ENCODE peak calls at places on chromosomes 1 and 21, in seven cellular contexts. One of them, this sample, is unnamed.

GRCh38 chr1:43068911-43069310 is 103.2 kb downstream of the EBNA1BP2 start:
- DNase-seq in GM12878: no peak
- DNase-seq in SK-N-SH: no peak
- DNase-seq in GM12892: no peak
- DNase-seq in H1: no peak
- DNase-seq in K562: no peak
- DNase-seq in HepG2: no peak
- DNase-seq in this sample: no peak

GRCh38 chr1:97277891-97278662 is 556.5 kb downstream of the PTBP2 start:
- DNase-seq in GM12892: no peak
- DNase-seq in K562: no peak
- DNase-seq in HepG2: no peak
- DNase-seq in SK-N-SH: no peak
- DNase-seq in GM12878: no peak
- DNase-seq in H1: no peak
- DNase-seq in this sample: no peak

GRCh38 chr1:220544901-220545303 is 17.0 kb downstream of the MARK1 start:
- DNase-seq in K562: no peak
- DNase-seq in GM12878: no peak
- DNase-seq in GM12892: no peak
- DNase-seq in HepG2: peak
- DNase-seq in H1: no peak
- DNase-seq in SK-N-SH: no peak
- DNase-seq in this sample: no peak

GRCh38 chr1:47231314-47232186 is 475 bp downstream of the TAL1 start:
- DNase-seq in GM12892: no peak
- DNase-seq in GM12878: peak
- DNase-seq in K562: peak
- DNase-seq in SK-N-SH: peak
- DNase-seq in H1: peak
- DNase-seq in HepG2: no peak
- DNase-seq in this sample: no peak

GRCh38 chr1:189803364-189803763 is 674.3 kb downstream of the BRINP3 start:
- DNase-seq in GM12878: no peak
- DNase-seq in K562: no peak
- DNase-seq in GM12892: no peak
- DNase-seq in HepG2: no peak
- DNase-seq in SK-N-SH: peak
- DNase-seq in H1: no peak
- DNase-seq in this sample: no peak

GRCh38 chr1:190320952-190321351 is 156.7 kb downstream of the BRINP3 start:
- DNase-seq in GM12892: no peak
- DNase-seq in HepG2: no peak
- DNase-seq in K562: no peak
- DNase-seq in GM12878: no peak
- DNase-seq in SK-N-SH: peak
- DNase-seq in H1: no peak
- DNase-seq in this sample: no peak

GRCh38 chr1:90719321-90720136 is 2.4 kb upstream of the BARHL2 start:
- DNase-seq in GM12878: no peak
- DNase-seq in K562: no peak
- DNase-seq in GM12892: no peak
- DNase-seq in H1: peak
- DNase-seq in SK-N-SH: no peak
- DNase-seq in HepG2: no peak
- DNase-seq in this sample: no peak

GRCh38 chr1:108801101-108801500 is 54.6 kb downstream of the STXBP3 start:
- DNase-seq in K562: no peak
- DNase-seq in H1: no peak
- DNase-seq in SK-N-SH: no peak
- DNase-seq in GM12878: no peak
- DNase-seq in HepG2: no peak
- DNase-seq in GM12892: no peak
- DNase-seq in this sample: no peak

GRCh38 chr1:219587817-219588561 is 24.9 kb downstream of the ZC3H11B start:
- DNase-seq in K562: no peak
- DNase-seq in SK-N-SH: peak
- DNase-seq in GM12892: no peak
- DNase-seq in H1: no peak
- DNase-seq in GM12878: no peak
- DNase-seq in HepG2: no peak
- DNase-seq in this sample: no peak

GRCh38 chr1:27000817-27001460 is 7.4 kb downstream of the TRNP1 start:
- DNase-seq in K562: no peak
- DNase-seq in H1: no peak
- DNase-seq in SK-N-SH: no peak
- DNase-seq in HepG2: no peak
- DNase-seq in GM12878: no peak
- DNase-seq in GM12892: no peak
- DNase-seq in this sample: no peak

GRCh38 chr1:230861970-230862595 is 6.2 kb downstream of the C1orf198 start:
- DNase-seq in GM12878: no peak
- DNase-seq in H1: no peak
- DNase-seq in GM12892: no peak
- DNase-seq in SK-N-SH: no peak
- DNase-seq in HepG2: no peak
- DNase-seq in K562: no peak
- DNase-seq in this sample: no peak

GRCh38 chr1:226608699-226609505 is 60.3 kb downstream of the STUM start:
- DNase-seq in GM12892: peak
- DNase-seq in SK-N-SH: peak
- DNase-seq in K562: peak
- DNase-seq in HepG2: peak
- DNase-seq in GM12878: no peak
- DNase-seq in H1: peak
- DNase-seq in this sample: peak

GRCh38 chr1:1181938-1182410 is 8.3 kb downstream of the TTLL10 start:
- DNase-seq in SK-N-SH: peak
- DNase-seq in GM12892: no peak
- DNase-seq in H1: peak
- DNase-seq in HepG2: no peak
- DNase-seq in GM12878: no peak
- DNase-seq in K562: no peak
- DNase-seq in this sample: no peak

GRCh38 chr1:160365325-160365724 is 1.5 kb upstream of the NHLH1 start:
- DNase-seq in HepG2: no peak
- DNase-seq in GM12878: no peak
- DNase-seq in K562: no peak
- DNase-seq in SK-N-SH: no peak
- DNase-seq in GM12892: no peak
- DNase-seq in H1: no peak
- DNase-seq in this sample: no peak

GRCh38 chr1:209390764-209391163 is 192.8 kb upstream of the CAMK1G start:
- DNase-seq in K562: no peak
- DNase-seq in SK-N-SH: no peak
- DNase-seq in HepG2: no peak
- DNase-seq in GM12892: no peak
- DNase-seq in H1: no peak
- DNase-seq in GM12878: no peak
- DNase-seq in this sample: no peak

GRCh38 chr1:106937104-106937503 is 119.4 kb upstream of the PRMT6 start:
- DNase-seq in GM12878: no peak
- DNase-seq in GM12892: no peak
- DNase-seq in K562: no peak
- DNase-seq in H1: no peak
- DNase-seq in SK-N-SH: no peak
- DNase-seq in HepG2: no peak
- DNase-seq in this sample: no peak

GRCh38 chr1:244965182-244965581 is 100.8 kb upstream of the HNRNPU start:
- DNase-seq in GM12878: no peak
- DNase-seq in H1: no peak
- DNase-seq in GM12892: no peak
- DNase-seq in HepG2: no peak
- DNase-seq in K562: no peak
- DNase-seq in SK-N-SH: no peak
- DNase-seq in this sample: no peak

GRCh38 chr1:201624741-201625646 is 86.1 kb downstream of the NAV1 start:
- DNase-seq in H1: no peak
- DNase-seq in HepG2: no peak
- DNase-seq in GM12878: no peak
- DNase-seq in GM12892: no peak
- DNase-seq in SK-N-SH: no peak
- DNase-seq in K562: no peak
- DNase-seq in this sample: no peak

GRCh38 chr1:173920868-173921267 is 3.7 kb upstream of the SERPINC1 start:
- DNase-seq in K562: no peak
- DNase-seq in SK-N-SH: no peak
- DNase-seq in H1: no peak
- DNase-seq in GM12892: no peak
- DNase-seq in HepG2: no peak
- DNase-seq in GM12878: no peak
- DNase-seq in this sample: no peak

GRCh38 chr1:245051349-245052221 is 103.2 kb upstream of the KIF26B start:
- DNase-seq in H1: peak
- DNase-seq in HepG2: no peak
- DNase-seq in GM12892: no peak
- DNase-seq in SK-N-SH: no peak
- DNase-seq in K562: peak
- DNase-seq in GM12878: no peak
- DNase-seq in this sample: no peak

GRCh38 chr1:3012511-3013291 is 8.6 kb upstream of the ACTRT2 start:
- DNase-seq in SK-N-SH: peak
- DNase-seq in GM12878: no peak
- DNase-seq in GM12892: no peak
- DNase-seq in HepG2: peak
- DNase-seq in H1: peak
- DNase-seq in K562: peak
- DNase-seq in this sample: peak

GRCh38 chr1:95276429-95276828 is 42.4 kb downstream of the RWDD3 start:
- DNase-seq in SK-N-SH: no peak
- DNase-seq in GM12878: no peak
- DNase-seq in GM12892: no peak
- DNase-seq in K562: no peak
- DNase-seq in H1: no peak
- DNase-seq in HepG2: no peak
- DNase-seq in this sample: no peak

GRCh38 chr1:151809625-151810556 is 4.7 kb upstream of the LINGO4 start:
- DNase-seq in GM12892: no peak
- DNase-seq in GM12878: no peak
- DNase-seq in HepG2: no peak
- DNase-seq in H1: no peak
- DNase-seq in SK-N-SH: no peak
- DNase-seq in K562: no peak
- DNase-seq in this sample: no peak

GRCh38 chr1:108819878-108820277 is 37.0 kb downstream of the AKNAD1 start:
- DNase-seq in K562: no peak
- DNase-seq in SK-N-SH: no peak
- DNase-seq in HepG2: no peak
- DNase-seq in GM12892: no peak
- DNase-seq in H1: no peak
- DNase-seq in GM12878: no peak
- DNase-seq in this sample: no peak

GRCh38 chr1:202240956-202241355 is 47.4 kb downstream of the LGR6 start:
- DNase-seq in GM12878: no peak
- DNase-seq in H1: peak
- DNase-seq in K562: no peak
- DNase-seq in SK-N-SH: no peak
- DNase-seq in HepG2: no peak
- DNase-seq in GM12892: no peak
- DNase-seq in this sample: no peak

GRCh38 chr1:25622526-25622925 is 5.9 kb downstream of the MAN1C1 start:
- DNase-seq in HepG2: no peak
- DNase-seq in SK-N-SH: no peak
- DNase-seq in H1: no peak
- DNase-seq in GM12878: no peak
- DNase-seq in K562: no peak
- DNase-seq in GM12892: no peak
- DNase-seq in this sample: no peak

GRCh38 chr1:1173793-1174415 is at the start of gene TTLL10:
- DNase-seq in K562: no peak
- DNase-seq in GM12892: no peak
- DNase-seq in HepG2: no peak
- DNase-seq in GM12878: no peak
- DNase-seq in SK-N-SH: peak
- DNase-seq in H1: peak
- DNase-seq in this sample: no peak

DNA sequence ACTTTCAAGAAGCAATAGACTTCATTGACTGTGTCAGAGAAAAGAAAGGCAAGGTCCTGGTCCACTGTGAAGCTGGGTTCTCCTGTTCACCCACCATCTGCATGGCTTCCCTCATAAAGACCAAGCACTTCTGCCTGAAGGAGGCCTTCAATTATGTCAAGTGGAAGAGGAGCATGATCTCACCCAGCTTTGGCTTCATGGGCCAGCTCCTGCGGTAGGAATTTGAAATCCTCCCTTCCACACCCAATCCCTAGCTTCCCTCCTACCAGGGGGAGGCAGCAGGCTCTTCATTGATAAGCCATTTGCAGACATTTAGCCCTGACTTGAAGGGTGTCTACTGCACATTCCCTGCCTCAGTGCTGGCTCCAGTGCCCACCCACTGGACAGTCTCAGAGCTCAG is 84.3 kb upstream of the RHOU start:
- DNase-seq in H1: no peak
- DNase-seq in K562: no peak
- DNase-seq in SK-N-SH: no peak
- DNase-seq in HepG2: no peak
- DNase-seq in GM12892: no peak
- DNase-seq in GM12878: no peak
- DNase-seq in this sample: no peak
- TF ChIP-seq POLR2AphosphoS5 in H1: no peak
- TF ChIP-seq POLR2AphosphoS5 in K562: no peak
- TF ChIP-seq POLR2AphosphoS5 in SK-N-SH: no peak
- TF ChIP-seq POLR2AphosphoS5 in HepG2: no peak
- TF ChIP-seq POLR2AphosphoS5 in GM12892: no peak
- TF ChIP-seq POLR2AphosphoS5 in GM12878: no peak
- TF ChIP-seq POLR2AphosphoS5 in this sample: no peak

GRCh38 chr1:162823231-162823630 is 32.7 kb downstream of the HSD17B7 start:
- DNase-seq in H1: no peak
- DNase-seq in HepG2: no peak
- DNase-seq in GM12892: no peak
- DNase-seq in SK-N-SH: no peak
- DNase-seq in K562: no peak
- DNase-seq in GM12878: no peak
- DNase-seq in this sample: no peak

GRCh38 chr1:162823771-162824525 is 33.4 kb downstream of the HSD17B7 start:
- DNase-seq in HepG2: no peak
- DNase-seq in GM12878: no peak
- DNase-seq in H1: no peak
- DNase-seq in SK-N-SH: no peak
- DNase-seq in K562: no peak
- DNase-seq in GM12892: no peak
- DNase-seq in this sample: no peak

GRCh38 chr1:162822391-162823200 is 32.1 kb downstream of the HSD17B7 start:
- DNase-seq in H1: peak
- DNase-seq in GM12878: no peak
- DNase-seq in SK-N-SH: peak
- DNase-seq in K562: no peak
- DNase-seq in HepG2: no peak
- DNase-seq in GM12892: no peak
- DNase-seq in this sample: no peak
- TF ChIP-seq TAF1 in H1: peak
- TF ChIP-seq TAF1 in GM12878: no peak
- TF ChIP-seq TAF1 in SK-N-SH: no peak
- TF ChIP-seq TAF1 in K562: no peak
- TF ChIP-seq TAF1 in HepG2: no peak
- TF ChIP-seq TAF1 in GM12892: no peak
- TF ChIP-seq TAF1 in this sample: no peak

GRCh38 chr1:100629391-100629790 is 90.2 kb upstream of the VCAM1 start:
- DNase-seq in HepG2: no peak
- DNase-seq in H1: no peak
- DNase-seq in GM12892: no peak
- DNase-seq in SK-N-SH: no peak
- DNase-seq in K562: no peak
- DNase-seq in GM12878: no peak
- DNase-seq in this sample: no peak
- TF ChIP-seq POLR2AphosphoS5 in HepG2: no peak
- TF ChIP-seq POLR2AphosphoS5 in H1: no peak
- TF ChIP-seq POLR2AphosphoS5 in GM12892: no peak
- TF ChIP-seq POLR2AphosphoS5 in SK-N-SH: no peak
- TF ChIP-seq POLR2AphosphoS5 in K562: no peak
- TF ChIP-seq POLR2AphosphoS5 in GM12878: no peak
- TF ChIP-seq POLR2AphosphoS5 in this sample: no peak

GRCh38 chr21:44903689-44904088 is 17.0 kb downstream of the ITGB2 start:
- DNase-seq in GM12878: no peak
- DNase-seq in H1: no peak
- DNase-seq in GM12892: no peak
- DNase-seq in K562: no peak
- DNase-seq in SK-N-SH: no peak
- DNase-seq in HepG2: no peak
- DNase-seq in this sample: no peak
- TF ChIP-seq TAF1 in GM12878: no peak
- TF ChIP-seq TAF1 in H1: no peak
- TF ChIP-seq TAF1 in GM12892: no peak
- TF ChIP-seq TAF1 in K562: no peak
- TF ChIP-seq TAF1 in SK-N-SH: no peak
- TF ChIP-seq TAF1 in HepG2: no peak
- TF ChIP-seq TAF1 in this sample: no peak

This sample was measured in GM12891.